ENCODE peak calls at places on chromosomes 7 and 10, in nine cellular contexts. O is OCI-LY7, D is neural progenitor cell, N is GM23338, F is GM23248, E is PC-3, I is MM.1S, Z is hepatocyte, B is SK-N-SH. U is an unnamed sample.

GRCh38 chr7:155620497-155620896 is 24.0 kb upstream of the RBM33 start:
- DNase-seq in O (no peak), D (no peak), N (no peak), F (no peak), E (no peak), I (no peak), Z (no peak), B (no peak), U (no peak)

GRCh38 chr7:150989456-150989855 is 1.4 kb upstream of the NOS3 start:
- DNase-seq in O (no peak), D (no peak), N (no peak), F (no peak), E (no peak), I (no peak), Z (no peak), B (peak; percentile 82), U (no peak)

GRCh38 chr7:21944616-21945373 is 904 bp downstream of the CDCA7L start:
- DNase-seq in O (peak; percentile 78), D (peak; percentile 61), N (peak; percentile 86), F (peak; percentile 53), E (peak; percentile 64), I (peak; percentile 89), Z (peak; percentile 67), B (no peak), U (peak; percentile 51)

GRCh38 chr10:6592080-6592479 is 12.0 kb upstream of the PRKCQ start:
- DNase-seq in O (no peak), D (no peak), N (no peak), F (no peak), E (no peak), I (peak; percentile 86), Z (no peak), B (no peak), U (no peak)

GRCh38 chr7:130281227-130281626 is 11.7 kb upstream of the CPA4 start:
- DNase-seq in O (no peak), D (no peak), N (no peak), F (peak; percentile 79), E (peak; percentile 74), I (no peak), Z (no peak), B (no peak), U (no peak)

GRCh38 chr7:128879939-128880746 is 17.5 kb downstream of the ATP6V1F start:
- DNase-seq in O (no peak), D (peak; percentile 90), N (peak; percentile 89), F (peak; percentile 85), E (peak; percentile 85), I (no peak), Z (peak; percentile 82), B (peak; percentile 99), U (no peak)

GRCh38 chr7:28708458-28708951 is 249.6 kb downstream of the TRIL start:
- DNase-seq in O (no peak), D (peak; percentile 57), N (peak; percentile 60), F (peak; percentile 84), E (no peak), I (no peak), Z (peak; percentile 37), B (no peak), U (no peak)

GRCh38 chr10:17787087-17787942 is 21.8 kb upstream of the MRC1 start:
- DNase-seq in O (no peak), D (no peak), N (peak; percentile 71), F (peak; percentile 97), E (peak; percentile 81), I (no peak), Z (peak; percentile 78), B (no peak), U (peak; percentile 62)

GRCh38 chr10:31296754-31297153 is 22.3 kb upstream of the ZEB1 start:
- DNase-seq in O (no peak), D (no peak), N (no peak), F (no peak), E (no peak), I (no peak), Z (no peak), B (no peak), U (no peak)

GRCh38 chr10:5534051-5534821 is 9.5 kb downstream of the CALML3 start:
- DNase-seq in O (no peak), D (no peak), N (no peak), F (no peak), E (no peak), I (no peak), Z (no peak), B (no peak), U (no peak)

GRCh38 chr7:30254248-30254647 is 30.1 kb upstream of the ZNRF2 start:
- DNase-seq in O (no peak), D (no peak), N (no peak), F (no peak), E (no peak), I (no peak), Z (no peak), B (no peak), U (no peak)

GRCh38 chr7:157576415-157576814 is 239.6 kb downstream of the DNAJB6 start:
- DNase-seq in O (no peak), D (no peak), N (no peak), F (no peak), E (no peak), I (no peak), Z (no peak), B (no peak), U (no peak)

GRCh38 chr10:90064295-90064694 is 362.9 kb downstream of the KIF20B start:
- DNase-seq in O (no peak), D (no peak), N (no peak), F (no peak), E (no peak), I (no peak), Z (no peak), B (no peak), U (no peak)

GRCh38 chr10:124025638-124026336 is 67.6 kb downstream of the CHST15 start:
- DNase-seq in O (peak; percentile 75), D (peak; percentile 62), N (peak; percentile 25), F (peak; percentile 21), E (peak; percentile 38), I (no peak), Z (peak; percentile 43), B (peak; percentile 53), U (peak; percentile 15)

GRCh38 chr10:103476046-103476768 is 2.8 kb downstream of the CALHM3 start:
- DNase-seq in O (peak; percentile 73), D (peak; percentile 72), N (peak; percentile 84), F (peak; percentile 30), E (no peak), I (peak; percentile 31), Z (no peak), B (peak; percentile 70), U (no peak)

GRCh38 chr7:70700935-70701425 is 431.0 kb upstream of the GALNT17 start:
- DNase-seq in O (peak; percentile 58), D (peak; percentile 81), N (peak; percentile 47), F (no peak), E (no peak), I (peak; percentile 17), Z (no peak), B (no peak), U (no peak)
- TF ChIP-seq EZH2phosphoT487 in O (no peak), D (no peak), N (no peak), F (no peak), E (no peak), I (no peak), Z (no peak), B (no peak), U (no peak)

GRCh38 chr10:118875087-118875486 is 120.3 kb upstream of the CACUL1 start:
- DNase-seq in O (no peak), D (no peak), N (no peak), F (no peak), E (no peak), I (no peak), Z (no peak), B (no peak), U (no peak)

GRCh38 chr10:118873080-118873737 is 118.4 kb upstream of the CACUL1 start:
- DNase-seq in O (no peak), D (no peak), N (no peak), F (peak; percentile 6), E (peak; percentile 52), I (no peak), Z (no peak), B (no peak), U (no peak)

GRCh38 chr10:118874171-118874570 is 119.4 kb upstream of the CACUL1 start:
- DNase-seq in O (no peak), D (no peak), N (no peak), F (no peak), E (no peak), I (no peak), Z (no peak), B (no peak), U (no peak)

GRCh38 chr10:118871244-118871865 is 116.6 kb upstream of the CACUL1 start:
- DNase-seq in O (no peak), D (no peak), N (no peak), F (no peak), E (no peak), I (no peak), Z (no peak), B (no peak), U (no peak)

GRCh38 chr10:118873738-118874105 is 119.0 kb upstream of the CACUL1 start:
- DNase-seq in O (no peak), D (no peak), N (no peak), F (no peak), E (peak; percentile 7), I (no peak), Z (no peak), B (no peak), U (no peak)
- TF ChIP-seq EZH2phosphoT487 in O (no peak), D (no peak), N (no peak), F (no peak), E (no peak), I (no peak), Z (no peak), B (no peak), U (no peak)

GRCh38 chr7:5636914-5637313 is 144.5 kb downstream of the RNF216 start:
- DNase-seq in O (no peak), D (peak; percentile 36), N (no peak), F (peak; percentile 97), E (peak; percentile 63), I (no peak), Z (peak; percentile 74), B (peak; percentile 50), U (no peak)
- TF ChIP-seq EZH2phosphoT487 in O (no peak), D (no peak), N (no peak), F (no peak), E (no peak), I (no peak), Z (no peak), B (no peak), U (no peak)

DNA sequence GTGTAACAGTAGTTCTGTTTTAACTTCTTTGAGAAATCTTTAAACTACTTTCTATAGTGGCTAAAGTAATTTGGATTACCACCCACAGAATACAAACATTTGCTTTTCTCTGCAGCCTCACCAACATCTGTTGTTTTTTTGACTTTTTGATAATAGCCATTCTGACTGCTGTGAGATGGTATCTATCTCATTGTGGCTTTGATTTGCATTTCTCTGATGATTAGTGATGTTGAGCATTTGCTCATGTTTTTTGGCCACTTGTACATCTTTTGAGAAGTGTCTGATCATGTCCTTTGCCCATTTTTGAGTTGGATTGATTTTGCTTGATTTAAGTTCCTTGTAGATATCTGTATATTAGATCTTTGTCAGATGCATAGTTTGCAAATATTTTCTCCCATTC is 66.7 kb downstream of the RNF133 start:
- DNase-seq in O (no peak), D (no peak), N (no peak), F (no peak), E (no peak), I (no peak), Z (no peak), B (no peak), U (no peak)
- TF ChIP-seq EZH2phosphoT487 in O (no peak), D (no peak), N (no peak), F (no peak), E (no peak), I (no peak), Z (no peak), B (no peak), U (no peak)

GRCh38 chr10:126247454-126247975 is 140.8 kb downstream of the ADAM12 start:
- DNase-seq in O (no peak), D (no peak), N (no peak), F (peak; percentile 100), E (peak; percentile 94), I (no peak), Z (peak; percentile 75), B (no peak), U (no peak)
- TF ChIP-seq EZH2phosphoT487 in O (no peak), D (no peak), N (no peak), F (peak; percentile 87), E (no peak), I (no peak), Z (no peak), B (no peak), U (no peak)